ENCODE peak calls at places on chromosomes 11 and 22, in eight cellular contexts. X is A673; K is adrenal gland; G is coronary artery; R is mucosa of descending colon; E is K562; C is CD8-positive, alpha-beta memory T cell; H is H1. N is an unnamed sample.

GRCh38 chr11:77506857-77507256 is 33.0 kb upstream of the PAK1 start:
- DNase-seq in C (no peak), K (no peak), X (no peak), R (peak), E (peak), G (no peak), H (no peak), N (no peak)

GRCh38 chr11:2526808-2527381 is 82.1 kb downstream of the KCNQ1 start:
- DNase-seq in R (peak), K (peak), E (peak), G (peak), C (no peak), H (no peak), X (no peak), N (no peak)

GRCh38 chr11:48081151-48082010 is 101.0 kb downstream of the PTPRJ start:
- DNase-seq in R (no peak), E (no peak), X (no peak), K (peak), C (no peak), H (no peak), G (peak), N (no peak)

GRCh38 chr11:58316142-58316541 is 42.7 kb downstream of the OR5B17 start:
- DNase-seq in K (no peak), G (no peak), E (no peak), X (no peak), H (no peak), R (no peak), C (no peak), N (no peak)

GRCh38 chr11:7600205-7600775 is 73.0 kb downstream of the CYB5R2 start:
- DNase-seq in E (peak), X (no peak), C (no peak), R (no peak), K (peak), G (no peak), H (no peak), N (no peak)

GRCh38 chr11:29119691-29120328 is 897.0 kb downstream of the KCNA4 start:
- DNase-seq in X (peak), E (no peak), G (no peak), C (no peak), K (no peak), H (no peak), R (peak), N (no peak)

GRCh38 chr11:95715777-95716241 is 73.8 kb downstream of the FAM76B start:
- DNase-seq in X (peak), K (no peak), G (no peak), R (no peak), C (no peak), H (no peak), E (no peak), N (no peak)

GRCh38 chr22:49152930-49153770 is 674.5 kb downstream of the BRD1 start:
- DNase-seq in R (no peak), E (no peak), X (no peak), K (no peak), H (no peak), G (no peak), C (no peak), N (no peak)

GRCh38 chr11:43547900-43548381 is 132.6 kb upstream of the HSD17B12 start:
- DNase-seq in G (no peak), E (peak), K (peak), H (no peak), C (no peak), X (peak), R (peak), N (no peak)

GRCh38 chr11:32713496-32713895 is 81.0 kb downstream of the CCDC73 start:
- DNase-seq in K (no peak), E (no peak), X (peak), C (no peak), H (no peak), R (no peak), G (no peak), N (no peak)

GRCh38 chr11:73154178-73154577 is 12.1 kb upstream of the FCHSD2 start:
- DNase-seq in E (peak), X (no peak), C (no peak), R (peak), G (peak), H (no peak), K (no peak), N (no peak)

GRCh38 chr11:120710354-120711187 is 199.0 kb downstream of the GRIK4 start:
- DNase-seq in X (peak), R (peak), G (no peak), K (peak), C (no peak), H (peak), E (no peak), N (no peak)

GRCh38 chr11:111422494-111423249 is 43.6 kb upstream of the POU2AF1 start:
- DNase-seq in R (peak), G (no peak), X (peak), H (peak), C (no peak), E (peak), K (peak), N (no peak)

GRCh38 chr11:120409655-120410054 is 73.4 kb downstream of the ARHGEF12 start:
- DNase-seq in R (no peak), C (no peak), H (no peak), E (no peak), K (no peak), X (no peak), G (no peak), N (no peak)

GRCh38 chr11:36313750-36314500 is 17.8 kb downstream of the PRR5L start:
- DNase-seq in X (no peak), E (no peak), C (no peak), H (no peak), G (no peak), R (no peak), K (no peak), N (no peak)

GRCh38 chr11:36312593-36312990 is 16.5 kb downstream of the PRR5L start:
- DNase-seq in H (no peak), R (no peak), G (no peak), E (no peak), C (no peak), K (no peak), X (no peak), N (no peak)

GRCh38 chr11:36313073-36313472 is 17.0 kb downstream of the PRR5L start:
- DNase-seq in X (no peak), R (no peak), C (no peak), K (no peak), G (no peak), E (no peak), H (no peak), N (no peak)

GRCh38 chr11:36316049-36316448 is 20.0 kb downstream of the PRR5L start:
- DNase-seq in R (peak), E (no peak), H (no peak), G (no peak), C (no peak), K (no peak), X (no peak), N (no peak)

DNA sequence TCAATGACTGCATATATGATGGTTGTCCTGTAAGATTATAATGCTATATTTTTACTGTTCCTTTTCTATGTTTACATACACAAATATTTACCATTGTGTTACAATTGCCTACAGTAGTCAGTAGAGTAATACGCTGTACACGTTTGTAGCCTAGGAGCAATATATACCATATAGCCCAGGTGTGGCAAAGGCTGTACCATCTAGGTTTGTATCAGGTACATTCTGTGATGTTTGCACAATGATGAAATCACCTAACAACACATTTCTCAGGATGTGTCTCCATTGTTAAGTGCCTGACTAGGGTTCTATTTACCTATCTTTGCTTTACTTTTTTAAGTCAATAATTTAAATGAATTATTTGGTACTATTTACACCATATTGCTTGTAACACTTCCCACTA is 21.9 kb downstream of the PRR5L start:
- DNase-seq in E (no peak), X (no peak), R (no peak), C (no peak), K (no peak), G (no peak), H (no peak), N (no peak)
- H3K4me3 ChIP-seq in E (no peak), X (no peak), R (no peak), C (no peak), K (no peak), G (no peak), H (no peak), N (no peak)

GRCh38 chr22:32801001-32801435 is 487 bp upstream of the TIMP3 start:
- DNase-seq in G (no peak), C (no peak), H (no peak), K (no peak), E (no peak), X (no peak), R (no peak), N (no peak)
- H3K4me3 ChIP-seq in G (peak), C (no peak), H (peak), K (peak), E (no peak), X (peak), R (no peak), N (peak)

DNA sequence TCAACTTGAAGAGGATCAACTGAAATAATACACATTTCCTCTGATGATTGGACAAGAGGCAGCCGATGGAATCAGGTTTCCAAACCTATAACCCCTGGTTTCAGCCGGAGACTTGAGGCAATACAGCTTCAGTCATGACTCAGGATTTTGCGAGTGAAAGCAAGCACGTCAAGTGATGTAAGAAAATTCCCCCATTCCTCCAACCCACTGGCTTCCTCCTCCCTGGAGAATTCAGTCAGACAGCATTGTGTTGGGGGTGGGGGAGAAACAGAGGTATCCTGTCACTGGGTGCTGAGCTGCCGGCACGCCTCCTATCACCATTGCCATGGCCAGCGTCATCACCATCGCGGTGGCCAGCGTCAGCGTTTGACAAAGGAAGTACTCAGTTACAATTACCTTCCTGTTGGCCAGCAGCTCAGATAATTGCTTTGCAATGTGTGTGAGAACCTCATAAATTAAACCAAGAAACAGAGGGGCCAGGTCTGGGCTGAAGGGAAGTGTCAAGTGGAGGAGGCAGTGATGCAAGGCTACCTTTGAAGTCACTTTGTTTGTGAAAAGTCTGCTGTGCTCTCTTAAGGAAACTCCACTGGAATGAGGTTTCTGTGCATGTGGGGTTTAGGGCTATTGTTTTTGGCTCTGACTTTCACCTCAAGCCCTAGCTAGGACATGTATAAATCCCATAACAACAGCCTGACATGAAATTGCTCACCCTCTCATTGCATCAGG is 50.3 kb downstream of the LIF start:
- DNase-seq in G (peak), H (peak), E (peak), X (peak), C (no peak), K (peak), R (peak), N (peak)
- H3K4me3 ChIP-seq in G (peak), H (no peak), E (no peak), X (no peak), C (no peak), K (no peak), R (no peak), N (peak)

GRCh38 chr22:38751066-38751421 is 4.8 kb downstream of the SUN2 start:
- DNase-seq in K (no peak), G (no peak), E (no peak), H (no peak), C (no peak), R (no peak), X (no peak), N (no peak)

GRCh38 chr22:38753894-38754246 is 1.9 kb downstream of the SUN2 start:
- DNase-seq in E (peak), H (no peak), G (no peak), X (no peak), R (no peak), K (peak), C (no peak), N (no peak)

GRCh38 chr22:38750638-38751037 is 5.2 kb downstream of the SUN2 start:
- DNase-seq in G (no peak), H (no peak), E (no peak), X (no peak), K (no peak), C (no peak), R (no peak), N (no peak)

GRCh38 chr22:38750104-38750503 is 5.7 kb downstream of the SUN2 start:
- DNase-seq in G (no peak), R (no peak), X (no peak), H (no peak), C (no peak), K (no peak), E (no peak), N (no peak)

DNA sequence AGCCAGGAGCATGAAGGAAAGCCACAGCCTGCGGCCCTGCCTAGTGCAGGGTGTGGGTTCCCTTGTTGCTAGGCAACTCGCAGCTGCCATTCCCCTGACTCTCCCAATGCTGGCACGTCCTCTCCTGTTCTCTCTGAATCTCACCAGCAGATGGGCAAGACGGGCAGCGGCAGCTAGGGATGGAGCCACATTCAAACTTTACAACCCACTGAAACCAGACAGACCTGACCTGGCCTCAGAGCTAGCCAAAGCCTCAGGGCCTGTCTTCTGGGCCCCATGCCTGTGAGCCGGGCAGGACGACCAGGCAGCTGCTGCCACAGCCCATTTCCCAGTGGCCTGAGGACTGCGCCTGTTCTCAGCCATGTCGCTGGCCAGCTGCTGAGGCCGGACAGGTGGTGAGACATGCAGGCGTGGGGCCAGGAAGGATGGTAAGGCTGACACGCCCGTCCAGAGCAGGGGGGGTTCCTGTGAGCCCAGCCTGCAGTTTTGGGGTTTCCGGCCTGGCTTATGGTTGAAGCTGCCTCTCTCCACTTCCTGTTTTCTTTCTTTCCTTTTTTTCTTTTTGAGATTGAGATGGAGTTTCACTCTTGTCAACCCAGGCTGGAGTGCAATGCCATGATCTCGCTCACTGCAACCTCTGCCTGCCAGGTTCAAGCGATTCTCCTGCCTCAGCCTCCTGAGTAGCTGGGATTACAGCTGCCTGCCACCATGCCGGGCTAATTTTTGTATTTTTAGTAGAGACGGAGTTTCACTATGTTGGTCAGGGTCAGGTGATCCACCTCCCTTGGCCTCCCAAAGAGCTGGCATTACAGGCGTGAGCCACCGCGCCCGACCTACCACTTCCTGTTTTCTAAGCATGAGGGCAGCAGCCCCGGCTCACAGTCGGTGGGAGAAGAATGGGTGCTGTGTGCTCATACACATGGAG is 4.1 kb downstream of the SUN2 start:
- DNase-seq in R (peak), E (no peak), C (peak), K (peak), H (no peak), G (no peak), X (no peak), N (no peak)
- H3K4me3 ChIP-seq in R (no peak), E (no peak), C (peak), K (no peak), H (no peak), G (peak), X (no peak), N (no peak)

DNA sequence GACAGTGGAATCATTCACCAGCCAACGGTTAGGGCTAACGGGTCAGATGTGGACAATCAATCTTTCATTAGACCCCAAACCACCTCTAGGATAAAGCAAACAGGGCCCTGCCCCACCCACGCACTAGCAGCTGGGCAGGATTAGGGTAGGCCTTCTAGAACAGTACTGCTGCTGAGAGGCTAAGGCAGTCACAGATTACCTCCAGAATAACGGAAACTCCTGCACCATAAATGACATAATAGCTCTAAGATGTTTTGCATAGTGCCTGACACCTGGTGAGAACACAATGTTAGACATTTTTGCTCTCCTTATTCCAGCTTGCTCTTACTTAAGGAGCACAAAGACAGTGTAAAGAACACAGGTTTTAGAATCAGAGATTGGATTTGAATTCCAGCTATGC is 1.8 kb downstream of the SYTL2 start:
- DNase-seq in E (peak), K (no peak), R (no peak), G (no peak), H (no peak), X (no peak), C (no peak), N (no peak)
- H3K4me3 ChIP-seq in E (no peak), K (no peak), R (no peak), G (peak), H (no peak), X (no peak), C (peak), N (peak)

DNA sequence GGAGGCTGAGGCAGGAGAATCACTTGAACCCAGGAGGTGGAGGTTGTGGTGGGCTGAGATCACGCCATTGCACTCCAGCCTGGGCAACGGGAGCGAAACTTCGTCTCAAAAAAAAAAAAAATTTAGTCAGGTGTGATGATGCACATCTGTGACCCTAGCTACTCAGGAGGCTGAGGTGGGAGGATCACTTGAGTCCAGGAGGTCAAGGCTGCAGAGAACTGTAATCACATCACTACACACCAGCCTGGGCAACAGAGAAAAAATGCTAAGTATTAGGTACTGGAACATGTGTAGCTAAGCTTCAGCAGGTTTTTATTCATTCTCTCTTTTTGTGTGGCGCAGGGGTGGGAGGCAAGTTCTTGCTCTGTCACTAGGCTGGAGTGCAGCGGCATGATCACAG is 64.2 kb upstream of the SLN start:
- DNase-seq in X (no peak), H (no peak), G (no peak), K (no peak), C (no peak), E (no peak), R (no peak), N (no peak)
- H3K4me3 ChIP-seq in X (no peak), H (no peak), G (no peak), K (no peak), C (no peak), E (no peak), R (no peak), N (no peak)

N was measured in vagina.